ENCODE peak calls at places on chromosomes 16 and 17, in six cellular contexts. One of them, this sample, is unnamed.

GRCh38 chr17:19336938-19337711 is 25.4 kb downstream of the B9D1 start:
- DNase-seq in EL: no peak
- DNase-seq in ovary: no peak
- DNase-seq in H9: peak; percentile 88
- DNase-seq in T-helper 17 cell: no peak
- DNase-seq in stimulated activated CD4-positive, alpha-beta T cell treated with anti-CD3 and anti-CD28 coated beads, Interleukin-2, amount 100 ng/mL, for 48 hours: no peak
- DNase-seq in this sample: no peak

GRCh38 chr17:82241926-82242697 is 13.3 kb downstream of the SLC16A3 start:
- DNase-seq in EL: no peak
- DNase-seq in ovary: peak; percentile 82
- DNase-seq in H9: peak; percentile 33
- DNase-seq in T-helper 17 cell: no peak
- DNase-seq in stimulated activated CD4-positive, alpha-beta T cell treated with anti-CD3 and anti-CD28 coated beads, Interleukin-2, amount 100 ng/mL, for 48 hours: no peak
- DNase-seq in this sample: no peak

GRCh38 chr17:10033982-10034381 is 128.9 kb upstream of the RCVRN start:
- DNase-seq in EL: no peak
- DNase-seq in ovary: no peak
- DNase-seq in H9: no peak
- DNase-seq in T-helper 17 cell: no peak
- DNase-seq in stimulated activated CD4-positive, alpha-beta T cell treated with anti-CD3 and anti-CD28 coated beads, Interleukin-2, amount 100 ng/mL, for 48 hours: no peak
- DNase-seq in this sample: no peak

GRCh38 chr17:1177099-1177996 is 2.4 kb downstream of the ABR start:
- DNase-seq in EL: peak; percentile 56
- DNase-seq in ovary: no peak
- DNase-seq in H9: no peak
- DNase-seq in T-helper 17 cell: no peak
- DNase-seq in stimulated activated CD4-positive, alpha-beta T cell treated with anti-CD3 and anti-CD28 coated beads, Interleukin-2, amount 100 ng/mL, for 48 hours: no peak
- DNase-seq in this sample: no peak

GRCh38 chr17:42361781-42362186 is 26.5 kb downstream of the STAT3 start:
- DNase-seq in EL: no peak
- DNase-seq in ovary: no peak
- DNase-seq in H9: no peak
- DNase-seq in T-helper 17 cell: no peak
- DNase-seq in stimulated activated CD4-positive, alpha-beta T cell treated with anti-CD3 and anti-CD28 coated beads, Interleukin-2, amount 100 ng/mL, for 48 hours: no peak
- DNase-seq in this sample: no peak

GRCh38 chr17:74430706-74431567 is 951 bp upstream of the GPRC5C start:
- DNase-seq in EL: peak; percentile 46
- DNase-seq in ovary: peak; percentile 98
- DNase-seq in H9: peak; percentile 79
- DNase-seq in T-helper 17 cell: no peak
- DNase-seq in stimulated activated CD4-positive, alpha-beta T cell treated with anti-CD3 and anti-CD28 coated beads, Interleukin-2, amount 100 ng/mL, for 48 hours: no peak
- DNase-seq in this sample: peak; percentile 18

GRCh38 chr17:18066866-18067265 is 20.9 kb upstream of the DRG2 start:
- DNase-seq in EL: no peak
- DNase-seq in ovary: no peak
- DNase-seq in H9: no peak
- DNase-seq in T-helper 17 cell: no peak
- DNase-seq in stimulated activated CD4-positive, alpha-beta T cell treated with anti-CD3 and anti-CD28 coated beads, Interleukin-2, amount 100 ng/mL, for 48 hours: no peak
- DNase-seq in this sample: no peak

GRCh38 chr16:58462997-58463891 is 36.7 kb upstream of the NDRG4 start:
- DNase-seq in EL: no peak
- DNase-seq in ovary: no peak
- DNase-seq in H9: peak; percentile 43
- DNase-seq in T-helper 17 cell: no peak
- DNase-seq in stimulated activated CD4-positive, alpha-beta T cell treated with anti-CD3 and anti-CD28 coated beads, Interleukin-2, amount 100 ng/mL, for 48 hours: no peak
- DNase-seq in this sample: no peak

GRCh38 chr17:78716292-78716691 is 65.8 kb downstream of the CYTH1 start:
- DNase-seq in EL: no peak
- DNase-seq in ovary: no peak
- DNase-seq in H9: no peak
- DNase-seq in T-helper 17 cell: no peak
- DNase-seq in stimulated activated CD4-positive, alpha-beta T cell treated with anti-CD3 and anti-CD28 coated beads, Interleukin-2, amount 100 ng/mL, for 48 hours: no peak
- DNase-seq in this sample: no peak

GRCh38 chr17:1029912-1030656 is 33.2 kb downstream of the TIMM22 start:
- DNase-seq in EL: no peak
- DNase-seq in ovary: no peak
- DNase-seq in H9: no peak
- DNase-seq in T-helper 17 cell: no peak
- DNase-seq in stimulated activated CD4-positive, alpha-beta T cell treated with anti-CD3 and anti-CD28 coated beads, Interleukin-2, amount 100 ng/mL, for 48 hours: no peak
- DNase-seq in this sample: no peak

This sample was measured in OCI-M1.